ENCODE peak calls at places on chromosome 2, in ten cellular contexts. One of them, this sample, is unnamed.

GRCh38 chr2:109375131-109375561 is 238.6 kb downstream of the SEPTIN10 start:
- DNase-seq in pancreas: no peak
- DNase-seq in brain microvascular endothelial cell: no peak
- DNase-seq in H7: no peak
- DNase-seq in GM23248: no peak
- DNase-seq in mammary epithelial cell: no peak
- DNase-seq in aorta: no peak
- DNase-seq in lower lobe of right lung: no peak
- DNase-seq in tibial artery: no peak
- DNase-seq in IMR-90: no peak
- DNase-seq in this sample: peak; percentile 46

GRCh38 chr2:142825861-142826260 is 51.6 kb upstream of the KYNU start:
- DNase-seq in H7: no peak
- DNase-seq in tibial artery: no peak
- DNase-seq in lower lobe of right lung: no peak
- DNase-seq in GM23248: peak; percentile 19
- DNase-seq in pancreas: no peak
- DNase-seq in aorta: no peak
- DNase-seq in IMR-90: no peak
- DNase-seq in brain microvascular endothelial cell: no peak
- DNase-seq in mammary epithelial cell: peak; percentile 45
- DNase-seq in this sample: no peak

GRCh38 chr2:59237311-59237710 is 996.2 kb upstream of the FANCL start:
- DNase-seq in H7: no peak
- DNase-seq in IMR-90: no peak
- DNase-seq in brain microvascular endothelial cell: no peak
- DNase-seq in GM23248: no peak
- DNase-seq in tibial artery: no peak
- DNase-seq in aorta: no peak
- DNase-seq in lower lobe of right lung: no peak
- DNase-seq in pancreas: no peak
- DNase-seq in mammary epithelial cell: no peak
- DNase-seq in this sample: no peak

GRCh38 chr2:120465989-120466703 is 120.2 kb downstream of the INHBB start:
- DNase-seq in lower lobe of right lung: peak; percentile 45
- DNase-seq in brain microvascular endothelial cell: no peak
- DNase-seq in IMR-90: no peak
- DNase-seq in aorta: peak; percentile 42
- DNase-seq in GM23248: no peak
- DNase-seq in tibial artery: no peak
- DNase-seq in mammary epithelial cell: no peak
- DNase-seq in H7: peak; percentile 97
- DNase-seq in pancreas: no peak
- DNase-seq in this sample: no peak

GRCh38 chr2:9179572-9180201 is 26.9 kb upstream of the ASAP2 start:
- DNase-seq in H7: no peak
- DNase-seq in mammary epithelial cell: peak; percentile 96
- DNase-seq in aorta: peak; percentile 87
- DNase-seq in brain microvascular endothelial cell: peak; percentile 93
- DNase-seq in IMR-90: peak; percentile 90
- DNase-seq in tibial artery: peak; percentile 87
- DNase-seq in lower lobe of right lung: no peak
- DNase-seq in pancreas: peak; percentile 31
- DNase-seq in GM23248: peak; percentile 99
- DNase-seq in this sample: peak; percentile 78

GRCh38 chr2:63050186-63050915 is at the start of gene OTX1:
- DNase-seq in aorta: no peak
- DNase-seq in GM23248: peak; percentile 61
- DNase-seq in pancreas: peak; percentile 82
- DNase-seq in tibial artery: no peak
- DNase-seq in H7: peak; percentile 98
- DNase-seq in lower lobe of right lung: peak; percentile 69
- DNase-seq in mammary epithelial cell: peak; percentile 86
- DNase-seq in IMR-90: peak; percentile 21
- DNase-seq in brain microvascular endothelial cell: no peak
- DNase-seq in this sample: peak; percentile 82

GRCh38 chr2:127128508-127128907 is 21.6 kb upstream of the BIN1 start:
- DNase-seq in IMR-90: no peak
- DNase-seq in pancreas: peak; percentile 75
- DNase-seq in H7: peak; percentile 83
- DNase-seq in mammary epithelial cell: peak; percentile 55
- DNase-seq in GM23248: no peak
- DNase-seq in tibial artery: no peak
- DNase-seq in aorta: no peak
- DNase-seq in brain microvascular endothelial cell: no peak
- DNase-seq in lower lobe of right lung: peak; percentile 78
- DNase-seq in this sample: no peak

GRCh38 chr2:172442072-172442895 is 14.9 kb downstream of the ITGA6 start:
- DNase-seq in lower lobe of right lung: no peak
- DNase-seq in pancreas: peak; percentile 69
- DNase-seq in H7: no peak
- DNase-seq in mammary epithelial cell: peak; percentile 100
- DNase-seq in tibial artery: no peak
- DNase-seq in IMR-90: peak; percentile 97
- DNase-seq in aorta: no peak
- DNase-seq in GM23248: peak; percentile 98
- DNase-seq in brain microvascular endothelial cell: peak; percentile 90
- DNase-seq in this sample: peak; percentile 99

GRCh38 chr2:73859721-73860586 is 31.2 kb downstream of the STAMBP start:
- DNase-seq in aorta: no peak
- DNase-seq in lower lobe of right lung: no peak
- DNase-seq in IMR-90: peak; percentile 97
- DNase-seq in pancreas: no peak
- DNase-seq in H7: no peak
- DNase-seq in tibial artery: no peak
- DNase-seq in brain microvascular endothelial cell: peak; percentile 89
- DNase-seq in GM23248: peak; percentile 91
- DNase-seq in mammary epithelial cell: peak; percentile 87
- DNase-seq in this sample: no peak

GRCh38 chr2:46845542-46846453 is 69.8 kb downstream of the MCFD2 start:
- DNase-seq in IMR-90: no peak
- DNase-seq in pancreas: no peak
- DNase-seq in brain microvascular endothelial cell: no peak
- DNase-seq in mammary epithelial cell: peak; percentile 48
- DNase-seq in aorta: no peak
- DNase-seq in H7: no peak
- DNase-seq in tibial artery: no peak
- DNase-seq in lower lobe of right lung: no peak
- DNase-seq in GM23248: peak; percentile 34
- DNase-seq in this sample: no peak

GRCh38 chr2:161063074-161063945 is 96.9 kb upstream of the TANK start:
- DNase-seq in H7: peak; percentile 28
- DNase-seq in pancreas: peak; percentile 68
- DNase-seq in tibial artery: peak; percentile 87
- DNase-seq in lower lobe of right lung: peak; percentile 50
- DNase-seq in aorta: peak; percentile 80
- DNase-seq in GM23248: peak; percentile 90
- DNase-seq in mammary epithelial cell: peak; percentile 77
- DNase-seq in IMR-90: peak; percentile 86
- DNase-seq in brain microvascular endothelial cell: peak; percentile 78
- DNase-seq in this sample: peak; percentile 57

GRCh38 chr2:45554764-45555163 is 56.3 kb downstream of the SRBD1 start:
- DNase-seq in H7: no peak
- DNase-seq in IMR-90: peak; percentile 52
- DNase-seq in aorta: no peak
- DNase-seq in brain microvascular endothelial cell: peak; percentile 37
- DNase-seq in pancreas: no peak
- DNase-seq in lower lobe of right lung: no peak
- DNase-seq in GM23248: peak; percentile 30
- DNase-seq in tibial artery: no peak
- DNase-seq in mammary epithelial cell: peak; percentile 4
- DNase-seq in this sample: no peak

GRCh38 chr2:19349911-19350677 is 8.3 kb downstream of the OSR1 start:
- DNase-seq in lower lobe of right lung: peak; percentile 68
- DNase-seq in pancreas: peak; percentile 48
- DNase-seq in mammary epithelial cell: no peak
- DNase-seq in aorta: peak; percentile 87
- DNase-seq in IMR-90: no peak
- DNase-seq in brain microvascular endothelial cell: peak; percentile 34
- DNase-seq in H7: peak; percentile 93
- DNase-seq in GM23248: peak; percentile 39
- DNase-seq in tibial artery: peak; percentile 59
- DNase-seq in this sample: no peak

GRCh38 chr2:20438334-20439192 is 8.3 kb upstream of the RHOB start:
- DNase-seq in tibial artery: peak; percentile 84
- DNase-seq in aorta: no peak
- DNase-seq in brain microvascular endothelial cell: peak; percentile 69
- DNase-seq in H7: no peak
- DNase-seq in pancreas: peak; percentile 22
- DNase-seq in IMR-90: peak; percentile 94
- DNase-seq in GM23248: peak; percentile 90
- DNase-seq in mammary epithelial cell: peak; percentile 84
- DNase-seq in lower lobe of right lung: no peak
- DNase-seq in this sample: no peak

GRCh38 chr2:171410624-171411023 is 23.2 kb downstream of the METTL8 start:
- DNase-seq in lower lobe of right lung: no peak
- DNase-seq in pancreas: no peak
- DNase-seq in mammary epithelial cell: no peak
- DNase-seq in tibial artery: no peak
- DNase-seq in aorta: no peak
- DNase-seq in H7: no peak
- DNase-seq in IMR-90: no peak
- DNase-seq in brain microvascular endothelial cell: no peak
- DNase-seq in GM23248: peak; percentile 21
- DNase-seq in this sample: no peak

GRCh38 chr2:171410101-171410500 is 23.7 kb downstream of the METTL8 start:
- DNase-seq in mammary epithelial cell: peak; percentile 57
- DNase-seq in GM23248: peak; percentile 20
- DNase-seq in H7: no peak
- DNase-seq in pancreas: no peak
- DNase-seq in tibial artery: no peak
- DNase-seq in lower lobe of right lung: no peak
- DNase-seq in IMR-90: peak; percentile 53
- DNase-seq in aorta: no peak
- DNase-seq in brain microvascular endothelial cell: no peak
- DNase-seq in this sample: no peak

GRCh38 chr2:171407030-171407707 is 26.6 kb downstream of the METTL8 start:
- DNase-seq in GM23248: no peak
- DNase-seq in tibial artery: no peak
- DNase-seq in brain microvascular endothelial cell: no peak
- DNase-seq in IMR-90: no peak
- DNase-seq in H7: no peak
- DNase-seq in mammary epithelial cell: no peak
- DNase-seq in lower lobe of right lung: no peak
- DNase-seq in pancreas: no peak
- DNase-seq in aorta: no peak
- DNase-seq in this sample: no peak

GRCh38 chr2:171411214-171411613 is 22.6 kb downstream of the METTL8 start:
- DNase-seq in lower lobe of right lung: no peak
- DNase-seq in aorta: no peak
- DNase-seq in IMR-90: no peak
- DNase-seq in mammary epithelial cell: no peak
- DNase-seq in tibial artery: no peak
- DNase-seq in brain microvascular endothelial cell: no peak
- DNase-seq in H7: no peak
- DNase-seq in GM23248: no peak
- DNase-seq in pancreas: no peak
- DNase-seq in this sample: no peak

GRCh38 chr2:171409436-171409971 is 24.3 kb downstream of the METTL8 start:
- DNase-seq in H7: peak; percentile 19
- DNase-seq in lower lobe of right lung: no peak
- DNase-seq in pancreas: no peak
- DNase-seq in mammary epithelial cell: peak; percentile 37
- DNase-seq in IMR-90: no peak
- DNase-seq in tibial artery: no peak
- DNase-seq in aorta: no peak
- DNase-seq in brain microvascular endothelial cell: no peak
- DNase-seq in GM23248: no peak
- DNase-seq in this sample: no peak
- H3K4me3 ChIP-seq in H7: peak overlapping the region; percentile 0
- H3K4me3 ChIP-seq in lower lobe of right lung: no peak overlapping the region
- H3K4me3 ChIP-seq in pancreas: no peak overlapping the region
- H3K4me3 ChIP-seq in mammary epithelial cell: peak overlapping the region; percentile 39
- H3K4me3 ChIP-seq in IMR-90: no peak overlapping the region
- H3K4me3 ChIP-seq in tibial artery: no peak overlapping the region
- H3K4me3 ChIP-seq in aorta: no peak overlapping the region
- H3K4me3 ChIP-seq in brain microvascular endothelial cell: peak overlapping the region; percentile 18
- H3K4me3 ChIP-seq in GM23248: no peak overlapping the region
- H3K4me3 ChIP-seq in this sample: peak overlapping the region; percentile 11

DNA sequence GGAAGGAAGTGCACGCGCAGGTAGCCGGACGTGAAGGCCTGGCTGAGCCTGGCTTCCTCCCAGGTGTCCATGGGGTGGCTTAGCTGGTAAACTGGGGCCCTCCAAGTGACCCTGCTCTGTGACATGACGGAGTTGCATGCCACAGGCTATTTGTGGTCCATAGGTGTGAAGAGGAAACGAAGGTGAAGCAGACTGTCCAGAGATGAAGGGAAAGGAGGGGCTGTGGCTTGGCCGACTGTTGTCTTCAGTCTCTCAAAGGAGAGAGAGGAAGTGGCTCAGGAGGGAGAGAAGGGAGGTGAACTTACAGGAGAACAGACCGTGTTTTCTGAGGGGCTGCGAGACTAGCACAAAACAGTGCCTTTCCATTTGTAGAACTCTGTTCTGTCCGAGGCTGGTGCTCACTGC is 19.3 kb downstream of the INPP5D start:
- DNase-seq in tibial artery: no peak
- DNase-seq in brain microvascular endothelial cell: no peak
- DNase-seq in mammary epithelial cell: no peak
- DNase-seq in lower lobe of right lung: no peak
- DNase-seq in IMR-90: no peak
- DNase-seq in GM23248: no peak
- DNase-seq in H7: no peak
- DNase-seq in aorta: no peak
- DNase-seq in pancreas: no peak
- DNase-seq in this sample: no peak
- H3K36me3 ChIP-seq in tibial artery: no peaks in the 10 kb centered on the region
- H3K36me3 ChIP-seq in brain microvascular endothelial cell: no peaks in the 10 kb centered on the region
- H3K36me3 ChIP-seq in mammary epithelial cell: no peaks in the 10 kb centered on the region
- H3K36me3 ChIP-seq in lower lobe of right lung: no peaks in the 10 kb centered on the region
- H3K36me3 ChIP-seq in IMR-90: no peaks in the 10 kb centered on the region
- H3K36me3 ChIP-seq in GM23248: no peaks in the 10 kb centered on the region
- H3K36me3 ChIP-seq in H7: no peaks in the 10 kb centered on the region
- H3K36me3 ChIP-seq in aorta: no peaks in the 10 kb centered on the region
- H3K36me3 ChIP-seq in pancreas: no peaks in the 10 kb centered on the region
- H3K36me3 ChIP-seq in this sample: no peaks in the 10 kb centered on the region

GRCh38 chr2:236794074-236794473 is 224.4 kb downstream of the ACKR3 start:
- DNase-seq in mammary epithelial cell: no peak
- DNase-seq in H7: no peak
- DNase-seq in pancreas: no peak
- DNase-seq in IMR-90: peak; percentile 8
- DNase-seq in lower lobe of right lung: no peak
- DNase-seq in aorta: no peak
- DNase-seq in tibial artery: no peak
- DNase-seq in GM23248: peak; percentile 44
- DNase-seq in brain microvascular endothelial cell: no peak
- DNase-seq in this sample: no peak
- H3K4me3 ChIP-seq in mammary epithelial cell: no peak overlapping the region
- H3K4me3 ChIP-seq in H7: no peak overlapping the region
- H3K4me3 ChIP-seq in pancreas: no peak overlapping the region
- H3K4me3 ChIP-seq in IMR-90: no peak overlapping the region
- H3K4me3 ChIP-seq in lower lobe of right lung: no peak overlapping the region
- H3K4me3 ChIP-seq in aorta: no peak overlapping the region
- H3K4me3 ChIP-seq in tibial artery: no peak overlapping the region
- H3K4me3 ChIP-seq in GM23248: no peak overlapping the region
- H3K4me3 ChIP-seq in brain microvascular endothelial cell: no peak overlapping the region
- H3K4me3 ChIP-seq in this sample: no peak overlapping the region

DNA sequence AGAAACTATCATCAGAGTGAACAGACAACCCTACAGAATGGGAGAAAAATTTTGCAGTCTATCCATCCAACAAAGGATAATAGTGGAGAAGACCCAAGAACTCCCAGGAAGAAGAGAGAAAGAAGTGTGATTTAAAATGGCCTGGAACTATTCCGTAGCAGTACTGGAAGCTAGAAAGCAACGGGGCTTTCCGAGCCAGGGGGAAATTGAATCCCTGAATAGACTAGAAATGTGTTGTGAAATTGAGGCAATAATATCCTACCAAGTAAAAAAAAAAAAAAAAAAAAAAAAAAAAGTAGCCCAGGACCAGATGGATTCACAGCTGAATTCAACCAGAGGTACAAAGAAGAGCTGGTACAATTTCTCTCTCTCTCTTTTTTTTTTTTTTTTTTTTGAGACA is 69.3 kb downstream of the FARP2 start:
- DNase-seq in brain microvascular endothelial cell: no peak
- DNase-seq in GM23248: no peak
- DNase-seq in tibial artery: no peak
- DNase-seq in mammary epithelial cell: no peak
- DNase-seq in H7: no peak
- DNase-seq in aorta: no peak
- DNase-seq in lower lobe of right lung: no peak
- DNase-seq in pancreas: no peak
- DNase-seq in IMR-90: no peak
- DNase-seq in this sample: no peak
- H3K36me3 ChIP-seq in brain microvascular endothelial cell: peaks cover 18% of the 10 kb centered on the region
- H3K36me3 ChIP-seq in GM23248: peaks cover 38% of the 10 kb centered on the region
- H3K36me3 ChIP-seq in tibial artery: peaks cover 47% of the 10 kb centered on the region
- H3K36me3 ChIP-seq in mammary epithelial cell: peaks cover 11% of the 10 kb centered on the region
- H3K36me3 ChIP-seq in H7: peaks cover 13% of the 10 kb centered on the region
- H3K36me3 ChIP-seq in aorta: peaks cover 2% of the 10 kb centered on the region
- H3K36me3 ChIP-seq in lower lobe of right lung: peaks cover 30% of the 10 kb centered on the region
- H3K36me3 ChIP-seq in pancreas: peaks cover 7% of the 10 kb centered on the region
- H3K36me3 ChIP-seq in IMR-90: peaks cover 17% of the 10 kb centered on the region
- H3K36me3 ChIP-seq in this sample: peaks cover 5% of the 10 kb centered on the region